ENCODE peak calls at places on chromosomes 6 and 20, in seven cellular contexts. I is SK-N-SH, X is heart left ventricle, O is right lobe of liver, F is mammary epithelial cell, N is heart right ventricle, D is cardiac muscle cell. L is an unnamed sample.

GRCh38 chr6:167774881-167775280 is 51.8 kb upstream of the AFDN start:
- DNase-seq in I (no peak), X (no peak), O (no peak), F (no peak), N (no peak), D (no peak), L (no peak)

GRCh38 chr6:31967926-31968320 is 4.0 kb downstream of the DXO start:
- DNase-seq in I (no peak), X (no peak), O (peak; percentile 19), F (no peak), N (no peak), D (no peak), L (no peak)

GRCh38 chr6:155523821-155524238 is 68.2 kb upstream of the NOX3 start:
- DNase-seq in I (no peak), X (no peak), O (no peak), F (no peak), N (no peak), D (peak; percentile 11), L (no peak)

GRCh38 chr6:3140201-3140600 is 17.1 kb downstream of the TUBB2A start:
- DNase-seq in I (no peak), X (no peak), O (no peak), F (no peak), N (no peak), D (no peak), L (no peak)

GRCh38 chr6:45175272-45175671 is 152.9 kb upstream of the RUNX2 start:
- DNase-seq in I (no peak), X (no peak), O (no peak), F (no peak), N (no peak), D (no peak), L (no peak)

GRCh38 chr6:21582651-21583050 is 10.9 kb upstream of the SOX4 start:
- DNase-seq in I (no peak), X (no peak), O (no peak), F (peak; percentile 82), N (no peak), D (no peak), L (no peak)

GRCh38 chr6:108027594-108027993 is 46.9 kb downstream of the OSTM1 start:
- DNase-seq in I (no peak), X (no peak), O (no peak), F (peak; percentile 17), N (no peak), D (peak; percentile 15), L (peak; percentile 47)

GRCh38 chr6:169153401-169153800 is 100.2 kb downstream of the THBS2 start:
- DNase-seq in I (no peak), X (no peak), O (no peak), F (no peak), N (no peak), D (no peak), L (no peak)

GRCh38 chr6:1079525-1079924 is 232.4 kb upstream of the FOXQ1 start:
- DNase-seq in I (no peak), X (no peak), O (no peak), F (no peak), N (no peak), D (peak; percentile 42), L (peak; percentile 39)

GRCh38 chr20:31595654-31596411 is 9.3 kb upstream of the ID1 start:
- DNase-seq in I (peak; percentile 90), X (peak; percentile 92), O (peak; percentile 81), F (peak; percentile 40), N (peak; percentile 89), D (peak; percentile 97), L (peak; percentile 96)

GRCh38 chr6:549901-550300 is 107.0 kb downstream of the HUS1B start:
- DNase-seq in I (no peak), X (no peak), O (no peak), F (no peak), N (no peak), D (no peak), L (no peak)

GRCh38 chr6:490251-491037 is 98.9 kb downstream of the IRF4 start:
- DNase-seq in I (no peak), X (no peak), O (no peak), F (no peak), N (no peak), D (no peak), L (no peak)

GRCh38 chr6:98832282-98833100 is 1.9 kb upstream of the POU3F2 start:
- DNase-seq in I (peak; percentile 72), X (no peak), O (no peak), F (peak; percentile 76), N (no peak), D (peak; percentile 41), L (peak; percentile 39)

GRCh38 chr20:50678213-50678898 is 13.0 kb downstream of the RIPOR3 start:
- DNase-seq in I (no peak), X (no peak), O (no peak), F (no peak), N (no peak), D (peak; percentile 77), L (peak; percentile 61)

GRCh38 chr20:64076061-64076997 is 3.0 kb downstream of the RGS19 start:
- DNase-seq in I (no peak), X (no peak), O (no peak), F (no peak), N (no peak), D (no peak), L (no peak)

GRCh38 chr6:134007077-134007476 is 45.3 kb downstream of the SLC2A12 start:
- DNase-seq in I (no peak), X (no peak), O (peak; percentile 69), F (peak; percentile 23), N (no peak), D (no peak), L (peak; percentile 86)

GRCh38 chr20:59598625-59599310 is 5.6 kb upstream of the PHACTR3 start:
- DNase-seq in I (peak; percentile 85), X (no peak), O (peak; percentile 45), F (peak; percentile 8), N (no peak), D (peak; percentile 16), L (peak; percentile 40)

GRCh38 chr6:111588366-111588765 is 17.3 kb downstream of the TRAF3IP2 start:
- DNase-seq in I (no peak), X (no peak), O (no peak), F (no peak), N (no peak), D (no peak), L (no peak)

GRCh38 chr6:12472601-12473038 is 182.5 kb downstream of the EDN1 start:
- DNase-seq in I (no peak), X (peak; percentile 40), O (no peak), F (peak; percentile 100), N (peak; percentile 20), D (peak; percentile 75), L (peak; percentile 32)

GRCh38 chr20:48717095-48717958 is 110.5 kb downstream of the PREX1 start:
- DNase-seq in I (no peak), X (no peak), O (no peak), F (no peak), N (no peak), D (no peak), L (no peak)
- H3K27ac ChIP-seq in I (no peak overlapping the region), X (no peak overlapping the region), O (no peak overlapping the region), F (no peak overlapping the region), N (peak overlapping the region; percentile 78), D (no peak overlapping the region), L (no peak overlapping the region)

GRCh38 chr6:156794546-156794945 is 17.4 kb downstream of the ARID1B start:
- DNase-seq in I (no peak), X (no peak), O (no peak), F (no peak), N (no peak), D (no peak), L (peak; percentile 68)

GRCh38 chr6:156791261-156791850 is 14.2 kb downstream of the ARID1B start:
- DNase-seq in I (peak; percentile 57), X (no peak), O (no peak), F (peak; percentile 67), N (no peak), D (peak; percentile 81), L (no peak)

GRCh38 chr6:156794963-156795362 is 17.8 kb downstream of the ARID1B start:
- DNase-seq in I (no peak), X (no peak), O (no peak), F (no peak), N (no peak), D (no peak), L (peak; percentile 30)

GRCh38 chr6:156790711-156791110 is 13.5 kb downstream of the ARID1B start:
- DNase-seq in I (no peak), X (no peak), O (no peak), F (no peak), N (no peak), D (no peak), L (no peak)

GRCh38 chr6:156793224-156793623 is 16.0 kb downstream of the ARID1B start:
- DNase-seq in I (no peak), X (no peak), O (no peak), F (no peak), N (no peak), D (no peak), L (no peak)
- H3K4me1 ChIP-seq in I (peaks cover 12% of the 10 kb centered on the region), X (peaks cover 99% of the 10 kb centered on the region), O (no peaks in the 10 kb centered on the region), F (peaks cover 12% of the 10 kb centered on the region), N (peaks cover 53% of the 10 kb centered on the region), D (peaks cover 40% of the 10 kb centered on the region), L (peaks cover 76% of the 10 kb centered on the region)

DNA sequence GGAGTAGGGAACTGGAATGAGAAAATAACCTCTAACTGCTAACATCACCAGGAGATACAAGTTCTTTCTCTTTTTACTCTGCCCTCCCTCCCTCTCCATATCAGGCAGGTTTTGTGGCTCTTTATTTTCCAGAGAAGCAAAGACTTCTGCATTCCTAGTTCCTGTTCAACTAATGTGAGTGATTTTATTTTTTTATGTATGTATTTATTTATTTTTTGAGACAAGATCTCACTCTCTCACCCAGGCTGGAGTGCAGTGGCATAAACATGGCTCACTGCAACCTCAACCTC is 6.0 kb upstream of the IER3 start:
- DNase-seq in I (no peak), X (no peak), O (no peak), F (no peak), N (no peak), D (no peak), L (no peak)
- H3K27ac ChIP-seq in I (peak overlapping the region; percentile 65), X (no peak overlapping the region), O (peak overlapping the region; percentile 43), F (peak overlapping the region; percentile 97), N (peak overlapping the region; percentile 90), D (no peak overlapping the region), L (peak overlapping the region; percentile 44)

GRCh38 chr20:23649830-23650417 is 12.2 kb upstream of the CST3 start:
- DNase-seq in I (no peak), X (no peak), O (no peak), F (no peak), N (no peak), D (no peak), L (no peak)

GRCh38 chr20:23649242-23649641 is 11.5 kb upstream of the CST3 start:
- DNase-seq in I (no peak), X (no peak), O (no peak), F (no peak), N (no peak), D (no peak), L (no peak)

GRCh38 chr20:23652371-23652770 is 14.6 kb upstream of the CST3 start:
- DNase-seq in I (no peak), X (no peak), O (no peak), F (peak; percentile 63), N (no peak), D (no peak), L (no peak)

GRCh38 chr20:23652926-23653325 is 15.2 kb upstream of the CST3 start:
- DNase-seq in I (no peak), X (no peak), O (no peak), F (no peak), N (no peak), D (no peak), L (no peak)

DNA sequence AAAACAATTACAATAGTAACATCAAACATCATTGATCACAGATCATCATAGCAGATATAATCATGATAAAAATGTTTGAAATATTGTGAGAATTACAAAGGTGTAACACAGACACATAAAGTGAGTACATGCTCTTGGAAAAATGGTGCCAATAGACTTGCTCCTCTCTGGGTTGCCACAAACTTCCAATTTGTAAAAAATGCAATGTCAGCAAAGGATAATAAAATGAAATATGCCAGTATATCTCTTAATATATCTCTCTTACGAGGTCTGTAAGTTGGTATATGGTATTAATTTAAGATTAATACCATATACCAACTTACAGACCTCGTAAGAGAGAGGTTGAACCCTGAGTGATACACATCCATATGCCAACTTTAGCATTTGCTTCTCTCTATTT is 13.4 kb upstream of the CST3 start:
- DNase-seq in I (no peak), X (no peak), O (no peak), F (no peak), N (no peak), D (no peak), L (no peak)
- H3K4me1 ChIP-seq in I (no peaks in the 10 kb centered on the region), X (peaks cover 24% of the 10 kb centered on the region), O (no peaks in the 10 kb centered on the region), F (peaks cover 19% of the 10 kb centered on the region), N (peaks cover 15% of the 10 kb centered on the region), D (no peaks in the 10 kb centered on the region), L (no peaks in the 10 kb centered on the region)

L was measured in thyroid gland.